ENCODE peak calls at places on chromosomes 13 and 19, in four cellular contexts. N is HepG2, A is SK-N-SH, J is H1. I is an unnamed sample.

GRCh38 chr19:24140591-24140990 is 53.6 kb downstream of the ZNF254 start:
- DNase-seq in N (no peak), A (no peak), J (no peak), I (no peak)

GRCh38 chr19:4633140-4633967 is 6.0 kb upstream of the TNFAIP8L1 start:
- DNase-seq in A (peak), J (peak), N (peak), I (peak)

GRCh38 chr19:54481326-54481930 is 8.3 kb upstream of the CDC42EP5 start:
- DNase-seq in A (peak), N (peak), J (peak), I (no peak)

GRCh38 chr13:98303858-98304257 is 126.8 kb upstream of the RNF113B start:
- DNase-seq in A (no peak), J (no peak), N (no peak), I (no peak)

GRCh38 chr19:10686661-10687517 is 14.3 kb upstream of the QTRT1 start:
- DNase-seq in A (peak), J (no peak), N (no peak), I (no peak)

GRCh38 chr19:48842744-48843162 is 6.5 kb upstream of the HSD17B14 start:
- DNase-seq in J (peak), A (peak), N (peak), I (no peak)

GRCh38 chr19:2579678-2580280 is 103.9 kb downstream of the GADD45B start:
- DNase-seq in J (no peak), A (no peak), N (no peak), I (no peak)

GRCh38 chr19:51530616-51531015 is 854 bp downstream of the SIGLEC6 start:
- DNase-seq in J (no peak), N (no peak), A (no peak), I (no peak)

GRCh38 chr13:104869501-104869900 is 1666.0 kb downstream of the EFNB2 start:
- DNase-seq in A (no peak), N (no peak), J (no peak), I (no peak)

GRCh38 chr19:10655457-10656312 is 1.5 kb downstream of the ILF3 start:
- DNase-seq in A (peak), J (no peak), N (peak), I (no peak)

GRCh38 chr13:110916671-110917142 is 1.8 kb upstream of the ANKRD10 start:
- DNase-seq in J (no peak), A (no peak), N (no peak), I (no peak)

GRCh38 chr13:100898431-100898830 is 223.8 kb upstream of the TMTC4 start:
- DNase-seq in A (no peak), N (no peak), J (no peak), I (no peak)

GRCh38 chr13:53255795-53256194 is 227.2 kb downstream of the OLFM4 start:
- DNase-seq in A (no peak), N (no peak), J (no peak), I (no peak)

GRCh38 chr13:93235258-93236015 is 8.8 kb downstream of the GPC6 start:
- DNase-seq in N (no peak), A (no peak), J (no peak), I (no peak)

GRCh38 chr13:35791191-35791902 is 314.9 kb upstream of the MAB21L1 start:
- DNase-seq in A (no peak), N (no peak), J (no peak), I (no peak)

GRCh38 chr13:48494874-48495273 is 38.0 kb downstream of the RCBTB2 start:
- DNase-seq in J (no peak), N (no peak), A (no peak), I (no peak)

GRCh38 chr13:68261105-68261504 is 1031.0 kb upstream of the PCDH9 start:
- DNase-seq in J (peak), N (peak), A (no peak), I (no peak)

GRCh38 chr19:33054623-33055022 is 10.1 kb downstream of the RHPN2 start:
- DNase-seq in J (no peak), N (no peak), A (no peak), I (no peak)

GRCh38 chr19:51354103-51354741 is 12.0 kb downstream of the ETFB start:
- DNase-seq in J (no peak), N (peak), A (no peak), I (no peak)

GRCh38 chr19:29798783-29799182 is 13.0 kb upstream of the CCNE1 start:
- DNase-seq in A (no peak), J (no peak), N (no peak), I (no peak)

DNA sequence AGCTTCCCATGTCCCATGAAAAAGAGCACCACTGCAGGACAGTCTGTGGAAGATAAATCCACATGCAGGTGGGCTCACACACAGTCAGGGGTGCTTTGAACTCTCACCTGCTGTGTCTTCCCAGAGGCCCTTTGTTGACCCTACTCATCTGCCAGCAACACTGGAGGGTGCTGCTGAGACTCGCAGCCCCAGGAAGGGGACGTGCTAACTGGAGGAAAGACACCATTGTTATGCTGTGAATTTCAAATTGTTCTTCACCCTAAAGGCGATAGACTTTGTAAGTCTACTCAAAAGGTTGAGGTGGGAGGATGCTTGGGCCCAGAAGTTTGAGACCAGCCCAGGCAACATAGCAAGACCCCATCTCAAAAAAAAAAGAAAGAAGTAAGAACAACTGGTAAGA is 107.3 kb upstream of the SERP2 start:
- DNase-seq in A (no peak), N (no peak), J (no peak), I (no peak)
- TF ChIP-seq TCF12 in A (no peak), N (no peak), J (no peak), I (no peak)

GRCh38 chr13:43389573-43389972 is 366.2 kb downstream of the DNAJC15 start:
- DNase-seq in N (no peak), A (no peak), J (no peak), I (no peak)

GRCh38 chr13:43388282-43389034 is 365.1 kb downstream of the DNAJC15 start:
- DNase-seq in A (no peak), J (no peak), N (no peak), I (no peak)

GRCh38 chr13:43390582-43390981 is 367.2 kb downstream of the DNAJC15 start:
- DNase-seq in A (no peak), N (no peak), J (no peak), I (no peak)

GRCh38 chr13:43390101-43390500 is 366.7 kb downstream of the DNAJC15 start:
- DNase-seq in N (no peak), J (no peak), A (no peak), I (no peak)

DNA sequence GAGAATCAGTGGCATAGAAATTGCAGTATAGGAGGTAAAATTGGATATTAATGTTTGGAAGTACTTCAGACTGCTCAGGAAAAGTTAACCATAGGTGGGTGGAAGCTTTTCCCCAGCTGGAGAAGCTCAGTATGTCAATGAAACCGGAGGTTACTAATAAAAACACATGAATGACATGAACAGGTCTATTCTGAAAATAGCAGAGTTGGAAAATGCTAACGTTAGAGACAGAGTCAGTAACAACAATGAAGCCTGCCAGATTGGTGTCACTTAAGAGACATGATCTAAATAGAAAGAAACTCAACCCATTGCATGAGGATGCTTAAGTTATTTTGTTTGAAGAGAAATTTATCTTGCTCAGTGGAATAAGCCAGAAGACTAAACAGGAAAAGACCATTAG is 364.5 kb downstream of the DNAJC15 start:
- DNase-seq in J (no peak), A (no peak), N (no peak), I (no peak)
- TF ChIP-seq TCF12 in J (no peak), A (no peak), N (no peak), I (no peak)

GRCh38 chr19:6210721-6211600 is 68.8 kb downstream of the MLLT1 start:
- DNase-seq in J (no peak), N (no peak), A (no peak), I (no peak)
- TF ChIP-seq TCF12 in J (no peak), N (no peak), A (no peak), I (no peak)

GRCh38 chr19:46614114-46614701 is 10.7 kb downstream of the PTGIR start:
- DNase-seq in A (peak), N (peak), J (peak), I (no peak)
- TF ChIP-seq TCF12 in A (no peak), N (no peak), J (no peak), I (no peak)

GRCh38 chr19:8224394-8225145 is 15.4 kb downstream of the CERS4 start:
- DNase-seq in A (no peak), N (no peak), J (no peak), I (no peak)
- TF ChIP-seq TCF12 in A (no peak), N (no peak), J (no peak), I (no peak)

GRCh38 chr13:29801737-29802305 is 48.6 kb downstream of the UBL3 start:
- DNase-seq in J (no peak), N (no peak), A (no peak), I (no peak)
- TF ChIP-seq TCF12 in J (no peak), N (no peak), A (no peak), I (no peak)

DNA sequence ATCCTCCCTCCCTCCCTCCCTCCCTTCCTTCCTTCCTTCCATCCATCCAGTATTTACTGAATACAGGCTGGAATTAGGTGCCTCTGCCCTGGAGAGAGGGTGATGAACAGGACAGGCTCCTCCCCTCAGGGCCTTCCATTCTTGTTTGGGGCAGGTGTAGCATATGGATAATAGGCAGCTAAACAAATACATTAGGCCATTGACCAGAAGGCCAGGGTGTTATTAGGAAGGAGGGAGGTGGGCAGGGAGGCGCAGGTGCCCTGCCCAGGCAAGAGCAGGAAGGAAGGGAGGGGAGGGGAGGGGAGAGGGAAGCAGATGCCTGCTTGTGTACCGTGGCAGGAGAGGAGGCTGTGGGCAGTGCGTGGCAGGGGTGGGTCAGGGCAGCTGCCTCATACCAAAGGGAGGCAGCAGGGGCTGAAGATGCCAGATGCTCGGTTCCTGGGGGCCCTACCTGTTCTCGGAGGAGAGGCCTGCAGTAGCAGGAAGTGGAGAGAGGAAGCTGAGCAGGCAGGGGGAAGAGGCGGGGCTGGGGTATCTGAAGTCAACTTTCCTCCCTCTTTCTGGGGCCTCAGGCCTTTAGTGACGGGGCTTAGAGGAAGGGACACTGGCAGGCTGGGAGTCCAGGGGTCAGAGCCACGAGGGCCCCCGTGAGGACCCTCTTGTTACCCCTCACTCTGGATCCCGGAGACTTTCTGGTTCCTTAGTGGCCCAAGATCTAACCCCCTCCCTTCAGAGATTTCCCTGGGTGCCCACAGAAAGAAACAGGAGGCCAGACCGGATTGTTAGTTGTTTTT is at the start of gene RINL:
- DNase-seq in N (no peak), J (no peak), A (peak), I (no peak)
- TF ChIP-seq TCF12 in N (no peak), J (no peak), A (no peak), I (no peak)

DNA sequence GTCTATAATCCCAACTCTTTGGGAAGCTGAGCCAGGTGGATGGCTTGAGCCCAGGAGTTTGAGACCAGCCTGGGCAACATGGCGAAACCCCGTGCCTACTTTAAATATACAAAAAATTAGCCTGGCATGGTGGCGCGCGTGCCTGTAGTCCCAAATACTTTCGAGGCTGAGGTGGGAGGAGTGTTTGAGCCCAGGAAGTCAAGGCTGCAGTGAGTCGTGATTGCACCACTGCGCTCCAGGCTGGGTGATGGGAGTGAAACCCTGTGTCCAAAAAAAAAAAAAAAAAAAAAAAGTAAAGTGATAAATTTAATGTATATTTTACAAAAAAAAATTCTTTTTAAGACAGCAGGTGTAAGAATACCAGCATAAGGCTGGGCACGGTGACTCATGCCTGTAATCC is 17.6 kb downstream of the TMEM38A start:
- DNase-seq in J (no peak), A (no peak), N (no peak), I (no peak)
- TF ChIP-seq TCF12 in J (no peak), A (no peak), N (no peak), I (no peak)

GRCh38 chr19:49869009-49869483 is 1.7 kb upstream of the PNKP start:
- DNase-seq in N (no peak), J (peak), A (peak), I (no peak)
- TF ChIP-seq TCF12 in N (no peak), J (no peak), A (no peak), I (no peak)

I was measured in GM12878.